ENCODE peak calls at places on chromosomes 16 and 17, in seven cellular contexts. One of them, this sample, is unnamed.

GRCh38 chr17:7204828-7205461 is 14.7 kb downstream of the DLG4 start:
- DNase-seq in H1: peak
- DNase-seq in K562: peak
- DNase-seq in HCT116: peak
- DNase-seq in HepG2: no peak
- DNase-seq in SK-N-SH: peak
- DNase-seq in GM12878: peak
- DNase-seq in this sample: no peak

GRCh38 chr16:75044800-75045361 is 46.1 kb downstream of the ZNRF1 start:
- DNase-seq in K562: no peak
- DNase-seq in HCT116: no peak
- DNase-seq in SK-N-SH: no peak
- DNase-seq in GM12878: no peak
- DNase-seq in HepG2: no peak
- DNase-seq in H1: no peak
- DNase-seq in this sample: peak

GRCh38 chr17:20174588-20175265 is 165.6 kb downstream of the SPECC1 start:
- DNase-seq in GM12878: no peak
- DNase-seq in H1: no peak
- DNase-seq in SK-N-SH: no peak
- DNase-seq in K562: no peak
- DNase-seq in HepG2: no peak
- DNase-seq in HCT116: peak
- DNase-seq in this sample: no peak

GRCh38 chr16:51035110-51035498 is 116.0 kb downstream of the SALL1 start:
- DNase-seq in HCT116: no peak
- DNase-seq in GM12878: no peak
- DNase-seq in HepG2: no peak
- DNase-seq in K562: no peak
- DNase-seq in H1: no peak
- DNase-seq in SK-N-SH: no peak
- DNase-seq in this sample: no peak

GRCh38 chr17:49516190-49516589 is 21.1 kb downstream of the NGFR start:
- DNase-seq in H1: no peak
- DNase-seq in K562: no peak
- DNase-seq in SK-N-SH: peak
- DNase-seq in GM12878: no peak
- DNase-seq in HCT116: no peak
- DNase-seq in HepG2: no peak
- DNase-seq in this sample: no peak

GRCh38 chr16:47285001-47285400 is 141.3 kb upstream of the NETO2 start:
- DNase-seq in H1: no peak
- DNase-seq in HCT116: no peak
- DNase-seq in K562: no peak
- DNase-seq in GM12878: no peak
- DNase-seq in SK-N-SH: no peak
- DNase-seq in HepG2: no peak
- DNase-seq in this sample: no peak

GRCh38 chr17:29143894-29144293 is 36.3 kb downstream of the MYO18A start:
- DNase-seq in H1: no peak
- DNase-seq in HCT116: no peak
- DNase-seq in SK-N-SH: peak
- DNase-seq in K562: no peak
- DNase-seq in GM12878: no peak
- DNase-seq in HepG2: peak
- DNase-seq in this sample: peak

GRCh38 chr17:65345261-65346060 is 208.3 kb downstream of the RGS9 start:
- DNase-seq in K562: no peak
- DNase-seq in GM12878: no peak
- DNase-seq in SK-N-SH: no peak
- DNase-seq in HepG2: no peak
- DNase-seq in HCT116: no peak
- DNase-seq in H1: no peak
- DNase-seq in this sample: no peak

GRCh38 chr16:71289732-71290062 is 495 bp upstream of the CMTR2 start:
- DNase-seq in HCT116: no peak
- DNase-seq in K562: no peak
- DNase-seq in GM12878: no peak
- DNase-seq in HepG2: no peak
- DNase-seq in SK-N-SH: no peak
- DNase-seq in H1: no peak
- DNase-seq in this sample: no peak

GRCh38 chr16:21267298-21267697 is 10.8 kb downstream of the CRYM start:
- DNase-seq in K562: no peak
- DNase-seq in SK-N-SH: no peak
- DNase-seq in HCT116: no peak
- DNase-seq in GM12878: no peak
- DNase-seq in H1: no peak
- DNase-seq in HepG2: no peak
- DNase-seq in this sample: no peak

GRCh38 chr17:81333626-81334368 is 38.7 kb upstream of the SLC38A10 start:
- DNase-seq in HCT116: no peak
- DNase-seq in H1: no peak
- DNase-seq in HepG2: no peak
- DNase-seq in K562: no peak
- DNase-seq in SK-N-SH: no peak
- DNase-seq in GM12878: no peak
- DNase-seq in this sample: no peak

GRCh38 chr16:67930678-67931211 is 917 bp downstream of the CTRL start:
- DNase-seq in HCT116: no peak
- DNase-seq in K562: no peak
- DNase-seq in HepG2: no peak
- DNase-seq in SK-N-SH: no peak
- DNase-seq in GM12878: no peak
- DNase-seq in H1: no peak
- DNase-seq in this sample: no peak

GRCh38 chr16:11696266-11697012 is 28.2 kb downstream of the SNN start:
- DNase-seq in H1: no peak
- DNase-seq in HCT116: no peak
- DNase-seq in K562: no peak
- DNase-seq in GM12878: no peak
- DNase-seq in HepG2: no peak
- DNase-seq in SK-N-SH: no peak
- DNase-seq in this sample: no peak

GRCh38 chr16:9090101-9090959 is 1.1 kb upstream of the HAPSTR1 start:
- DNase-seq in SK-N-SH: peak
- DNase-seq in HepG2: no peak
- DNase-seq in GM12878: no peak
- DNase-seq in K562: peak
- DNase-seq in HCT116: no peak
- DNase-seq in H1: no peak
- DNase-seq in this sample: no peak

GRCh38 chr17:8222630-8223355 is 12.4 kb upstream of the AURKB start:
- DNase-seq in K562: peak
- DNase-seq in GM12878: peak
- DNase-seq in SK-N-SH: peak
- DNase-seq in HepG2: peak
- DNase-seq in H1: peak
- DNase-seq in HCT116: peak
- DNase-seq in this sample: no peak

GRCh38 chr17:6654816-6655731 is 3.5 kb downstream of the C17orf100 start:
- DNase-seq in K562: no peak
- DNase-seq in HCT116: no peak
- DNase-seq in GM12878: no peak
- DNase-seq in HepG2: no peak
- DNase-seq in SK-N-SH: no peak
- DNase-seq in H1: no peak
- DNase-seq in this sample: no peak

GRCh38 chr17:9900019-9900594 is 5.0 kb downstream of the RCVRN start:
- DNase-seq in K562: no peak
- DNase-seq in H1: no peak
- DNase-seq in HepG2: no peak
- DNase-seq in SK-N-SH: no peak
- DNase-seq in HCT116: no peak
- DNase-seq in GM12878: no peak
- DNase-seq in this sample: no peak

GRCh38 chr16:71895679-71896385 is 501 bp downstream of the IST1 start:
- DNase-seq in K562: peak
- DNase-seq in HepG2: no peak
- DNase-seq in H1: no peak
- DNase-seq in GM12878: no peak
- DNase-seq in HCT116: no peak
- DNase-seq in SK-N-SH: no peak
- DNase-seq in this sample: peak

GRCh38 chr17:69339937-69340336 is 13.0 kb upstream of the ABCA5 start:
- DNase-seq in GM12878: no peak
- DNase-seq in K562: no peak
- DNase-seq in H1: no peak
- DNase-seq in HCT116: no peak
- DNase-seq in HepG2: no peak
- DNase-seq in SK-N-SH: no peak
- DNase-seq in this sample: no peak

GRCh38 chr17:44733753-44734152 is 25.0 kb upstream of the ADAM11 start:
- DNase-seq in GM12878: no peak
- DNase-seq in SK-N-SH: no peak
- DNase-seq in K562: peak
- DNase-seq in HepG2: peak
- DNase-seq in H1: no peak
- DNase-seq in HCT116: no peak
- DNase-seq in this sample: no peak

DNA sequence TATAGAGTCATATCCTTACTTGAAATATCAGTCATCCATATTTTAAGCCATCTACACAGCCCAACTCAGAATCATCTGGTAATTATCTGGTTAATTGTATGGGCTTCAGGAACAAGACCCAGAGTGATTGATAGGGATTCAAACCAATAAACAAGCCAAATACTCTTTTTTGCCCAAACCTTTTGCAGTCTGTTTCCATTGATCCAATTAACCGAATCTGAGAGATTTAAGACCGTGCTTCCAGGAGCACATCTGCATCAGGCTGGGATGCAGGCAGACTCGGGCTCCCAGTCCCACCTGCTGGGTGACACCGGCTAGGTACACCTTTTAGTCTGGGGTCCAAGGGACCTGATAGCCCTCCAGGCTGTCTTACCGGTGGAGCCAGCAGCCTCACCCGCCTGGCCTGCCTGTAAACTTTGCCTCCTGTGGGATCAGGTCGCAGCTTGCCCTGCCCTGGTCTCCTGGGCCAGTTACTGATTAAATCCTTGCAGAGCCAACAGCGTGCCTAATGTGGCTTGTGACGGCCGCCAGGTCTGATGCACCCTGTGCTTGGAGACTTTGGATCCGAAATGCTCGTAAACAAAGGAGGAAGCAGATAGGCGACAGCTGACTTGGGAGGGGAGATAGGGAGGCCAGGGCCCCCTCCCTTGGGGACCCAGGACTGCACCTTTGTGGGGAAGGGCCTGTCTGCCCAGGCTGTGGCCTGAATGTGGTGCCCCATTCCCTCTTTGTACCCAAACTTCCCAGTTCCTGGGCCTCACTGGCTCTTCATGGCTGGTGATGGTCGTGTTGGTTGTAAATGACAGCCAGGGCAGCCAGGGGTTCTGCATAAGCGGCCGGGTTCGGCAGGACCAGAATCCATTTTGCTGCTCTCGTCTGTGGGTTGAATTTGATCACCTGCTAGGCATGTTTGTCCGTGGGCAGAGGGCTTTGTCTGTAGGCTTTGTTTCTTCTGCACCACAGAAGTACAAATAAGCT is 3.8 kb downstream of the CMIP start:
- DNase-seq in K562: no peak
- DNase-seq in SK-N-SH: no peak
- DNase-seq in HCT116: no peak
- DNase-seq in H1: no peak
- DNase-seq in HepG2: peak
- DNase-seq in GM12878: no peak
- DNase-seq in this sample: no peak
- TF ChIP-seq JUND in K562: no peak
- TF ChIP-seq JUND in SK-N-SH: no peak
- TF ChIP-seq JUND in HCT116: no peak
- TF ChIP-seq JUND in H1: no peak
- TF ChIP-seq JUND in HepG2: no peak
- TF ChIP-seq JUND in GM12878: no peak
- TF ChIP-seq JUND in this sample: no peak

DNA sequence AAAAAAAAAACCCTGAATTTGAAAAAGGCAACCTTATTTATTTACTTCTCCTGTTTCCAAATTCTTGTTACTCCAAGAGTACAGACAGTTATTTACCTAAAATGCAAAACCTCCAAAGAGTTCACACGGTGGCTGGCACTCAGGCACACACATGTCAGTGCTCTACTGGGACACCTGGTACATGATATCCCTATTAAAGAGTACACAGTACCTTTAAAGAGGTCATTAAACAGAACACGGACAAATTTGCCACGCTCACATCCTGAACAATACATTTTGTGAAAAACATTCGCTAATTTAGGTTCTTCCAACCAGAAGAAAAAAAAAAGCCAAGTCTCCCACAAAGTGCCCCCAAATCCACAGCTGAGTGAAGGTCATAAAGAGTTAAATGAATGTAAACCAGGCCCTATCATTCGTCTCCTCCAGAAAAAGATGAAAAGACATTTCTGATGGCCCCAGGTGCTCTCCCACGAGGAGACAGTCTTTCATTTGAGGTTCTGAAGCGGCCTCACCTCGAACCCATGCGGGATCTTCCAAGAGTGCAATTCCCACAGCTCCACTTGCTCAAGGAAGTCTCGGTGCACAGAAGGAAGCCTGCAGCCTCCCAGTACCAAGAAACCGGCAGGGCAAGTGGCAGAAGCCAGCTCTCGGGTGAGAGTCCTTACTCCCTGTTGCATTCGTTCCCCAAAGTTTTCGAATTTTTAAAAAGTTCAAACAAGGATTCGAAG is 993 bp downstream of the ERN1 start:
- DNase-seq in K562: no peak
- DNase-seq in HCT116: no peak
- DNase-seq in SK-N-SH: no peak
- DNase-seq in HepG2: no peak
- DNase-seq in H1: no peak
- DNase-seq in GM12878: no peak
- DNase-seq in this sample: peak
- TF ChIP-seq JUND in K562: no peak
- TF ChIP-seq JUND in HCT116: no peak
- TF ChIP-seq JUND in SK-N-SH: no peak
- TF ChIP-seq JUND in HepG2: no peak
- TF ChIP-seq JUND in H1: no peak
- TF ChIP-seq JUND in GM12878: no peak
- TF ChIP-seq JUND in this sample: no peak

DNA sequence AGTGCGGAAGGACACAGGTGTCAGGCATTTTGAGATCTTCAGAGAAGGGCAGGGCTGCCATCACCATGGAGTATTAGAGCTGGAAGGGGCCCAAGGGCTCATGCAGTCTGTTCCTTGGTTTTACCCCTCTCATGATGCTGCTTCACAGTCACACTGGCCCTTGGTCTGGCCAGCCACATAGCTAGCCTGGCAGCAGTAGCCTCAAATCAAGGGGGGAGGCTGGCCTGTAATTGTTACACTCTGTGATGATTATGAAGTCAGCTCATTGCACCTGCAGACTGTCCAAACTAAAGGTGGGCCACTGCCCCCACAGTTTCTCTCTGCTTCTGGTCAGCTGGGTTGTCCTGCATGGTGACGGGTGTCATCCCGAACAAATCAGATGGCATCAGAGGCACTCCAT is at the start of gene FNDC8:
- DNase-seq in GM12878: no peak
- DNase-seq in K562: no peak
- DNase-seq in HepG2: no peak
- DNase-seq in HCT116: no peak
- DNase-seq in H1: no peak
- DNase-seq in SK-N-SH: no peak
- DNase-seq in this sample: no peak
- TF ChIP-seq JUND in GM12878: no peak
- TF ChIP-seq JUND in K562: no peak
- TF ChIP-seq JUND in HepG2: no peak
- TF ChIP-seq JUND in HCT116: no peak
- TF ChIP-seq JUND in H1: no peak
- TF ChIP-seq JUND in SK-N-SH: no peak
- TF ChIP-seq JUND in this sample: no peak

GRCh38 chr16:55052335-55053070 is 121.8 kb downstream of the IRX5 start:
- DNase-seq in H1: no peak
- DNase-seq in K562: no peak
- DNase-seq in HepG2: no peak
- DNase-seq in GM12878: no peak
- DNase-seq in SK-N-SH: no peak
- DNase-seq in HCT116: no peak
- DNase-seq in this sample: no peak
- TF ChIP-seq JUND in H1: no peak
- TF ChIP-seq JUND in K562: no peak
- TF ChIP-seq JUND in HepG2: no peak
- TF ChIP-seq JUND in GM12878: no peak
- TF ChIP-seq JUND in SK-N-SH: no peak
- TF ChIP-seq JUND in HCT116: no peak
- TF ChIP-seq JUND in this sample: no peak